ENCODE peak calls at places on chromosomes 3 and 15, in seven cellular contexts. One of them, this sample, is unnamed.

GRCh38 chr15:77546050-77546501 is 86.6 kb downstream of the LINGO1 start:
- DNase-seq in A549: peak; percentile 46
- DNase-seq in mesendoderm: peak; percentile 69
- DNase-seq in right cardiac atrium: peak; percentile 22
- DNase-seq in HCT116: no peak
- DNase-seq in WERI-Rb-1: no peak
- DNase-seq in esophagus muscularis mucosa: no peak
- DNase-seq in this sample: peak; percentile 64

GRCh38 chr15:35450492-35450891 is 95.5 kb downstream of the DPH6 start:
- DNase-seq in A549: no peak
- DNase-seq in mesendoderm: peak; percentile 62
- DNase-seq in right cardiac atrium: no peak
- DNase-seq in HCT116: no peak
- DNase-seq in WERI-Rb-1: no peak
- DNase-seq in esophagus muscularis mucosa: no peak
- DNase-seq in this sample: peak; percentile 48

GRCh38 chr3:54165865-54166264 is 43.5 kb downstream of the CACNA2D3 start:
- DNase-seq in A549: no peak
- DNase-seq in mesendoderm: no peak
- DNase-seq in right cardiac atrium: no peak
- DNase-seq in HCT116: no peak
- DNase-seq in WERI-Rb-1: no peak
- DNase-seq in esophagus muscularis mucosa: no peak
- DNase-seq in this sample: no peak

GRCh38 chr3:143118630-143119008 is 952 bp upstream of the CHST2 start:
- DNase-seq in A549: no peak
- DNase-seq in mesendoderm: no peak
- DNase-seq in right cardiac atrium: no peak
- DNase-seq in HCT116: no peak
- DNase-seq in WERI-Rb-1: no peak
- DNase-seq in esophagus muscularis mucosa: peak; percentile 77
- DNase-seq in this sample: no peak

GRCh38 chr3:157101470-157101869 is 58.5 kb downstream of the CCNL1 start:
- DNase-seq in A549: no peak
- DNase-seq in mesendoderm: no peak
- DNase-seq in right cardiac atrium: no peak
- DNase-seq in HCT116: no peak
- DNase-seq in WERI-Rb-1: no peak
- DNase-seq in esophagus muscularis mucosa: no peak
- DNase-seq in this sample: no peak

GRCh38 chr3:138874555-138874898 is 39.8 kb upstream of the PIK3CB start:
- DNase-seq in A549: no peak
- DNase-seq in mesendoderm: no peak
- DNase-seq in right cardiac atrium: no peak
- DNase-seq in HCT116: no peak
- DNase-seq in WERI-Rb-1: no peak
- DNase-seq in esophagus muscularis mucosa: no peak
- DNase-seq in this sample: no peak

GRCh38 chr3:49902511-49903345 is 945 bp downstream of the MST1R start:
- DNase-seq in A549: no peak
- DNase-seq in mesendoderm: no peak
- DNase-seq in right cardiac atrium: no peak
- DNase-seq in HCT116: no peak
- DNase-seq in WERI-Rb-1: no peak
- DNase-seq in esophagus muscularis mucosa: no peak
- DNase-seq in this sample: no peak

GRCh38 chr3:174120997-174121396 is 723.5 kb downstream of the NLGN1 start:
- DNase-seq in A549: no peak
- DNase-seq in mesendoderm: no peak
- DNase-seq in right cardiac atrium: no peak
- DNase-seq in HCT116: no peak
- DNase-seq in WERI-Rb-1: no peak
- DNase-seq in esophagus muscularis mucosa: no peak
- DNase-seq in this sample: no peak

DNA sequence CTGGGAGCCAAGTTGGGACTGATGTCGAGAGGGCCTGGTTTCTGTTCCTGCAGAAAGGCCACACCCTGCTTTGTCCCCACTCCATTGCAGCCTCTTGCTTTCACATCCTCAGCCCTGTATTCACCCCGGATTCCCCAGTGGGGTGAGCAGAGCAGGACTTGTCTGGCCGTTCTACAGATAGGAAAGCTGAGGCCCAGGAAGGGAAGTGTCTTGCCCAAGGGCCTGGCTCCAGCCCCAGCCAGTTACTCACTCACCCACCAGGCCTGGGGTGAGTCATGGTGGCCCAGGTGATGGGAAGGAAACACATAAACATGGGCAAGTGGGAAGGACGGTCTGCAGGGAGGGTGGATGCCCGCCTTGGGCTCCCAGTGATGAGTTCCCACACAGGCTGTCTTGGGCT is 6.1 kb upstream of the DUSP7 start:
- DNase-seq in A549: peak; percentile 58
- DNase-seq in mesendoderm: no peak
- DNase-seq in right cardiac atrium: no peak
- DNase-seq in HCT116: peak; percentile 54
- DNase-seq in WERI-Rb-1: no peak
- DNase-seq in esophagus muscularis mucosa: no peak
- DNase-seq in this sample: peak; percentile 94
- H3K27ac ChIP-seq in A549: peak overlapping the region; percentile 57
- H3K27ac ChIP-seq in mesendoderm: no peak overlapping the region
- H3K27ac ChIP-seq in right cardiac atrium: no peak overlapping the region
- H3K27ac ChIP-seq in HCT116: no peak overlapping the region
- H3K27ac ChIP-seq in WERI-Rb-1: peak overlapping the region; percentile 74
- H3K27ac ChIP-seq in esophagus muscularis mucosa: no peak overlapping the region
- H3K27ac ChIP-seq in this sample: peak overlapping the region; percentile 92

GRCh38 chr3:179179256-179179655 is 31.1 kb downstream of the PIK3CA start:
- DNase-seq in A549: no peak
- DNase-seq in mesendoderm: no peak
- DNase-seq in right cardiac atrium: no peak
- DNase-seq in HCT116: no peak
- DNase-seq in WERI-Rb-1: no peak
- DNase-seq in esophagus muscularis mucosa: no peak
- DNase-seq in this sample: no peak

GRCh38 chr3:179182892-179183291 is 34.7 kb downstream of the PIK3CA start:
- DNase-seq in A549: no peak
- DNase-seq in mesendoderm: no peak
- DNase-seq in right cardiac atrium: no peak
- DNase-seq in HCT116: no peak
- DNase-seq in WERI-Rb-1: no peak
- DNase-seq in esophagus muscularis mucosa: no peak
- DNase-seq in this sample: no peak

GRCh38 chr3:179179979-179180758 is 32.0 kb downstream of the PIK3CA start:
- DNase-seq in A549: no peak
- DNase-seq in mesendoderm: peak; percentile 77
- DNase-seq in right cardiac atrium: no peak
- DNase-seq in HCT116: no peak
- DNase-seq in WERI-Rb-1: no peak
- DNase-seq in esophagus muscularis mucosa: no peak
- DNase-seq in this sample: no peak

GRCh38 chr3:179181993-179182551 is 33.9 kb downstream of the PIK3CA start:
- DNase-seq in A549: no peak
- DNase-seq in mesendoderm: peak; percentile 51
- DNase-seq in right cardiac atrium: no peak
- DNase-seq in HCT116: no peak
- DNase-seq in WERI-Rb-1: no peak
- DNase-seq in esophagus muscularis mucosa: no peak
- DNase-seq in this sample: no peak

DNA sequence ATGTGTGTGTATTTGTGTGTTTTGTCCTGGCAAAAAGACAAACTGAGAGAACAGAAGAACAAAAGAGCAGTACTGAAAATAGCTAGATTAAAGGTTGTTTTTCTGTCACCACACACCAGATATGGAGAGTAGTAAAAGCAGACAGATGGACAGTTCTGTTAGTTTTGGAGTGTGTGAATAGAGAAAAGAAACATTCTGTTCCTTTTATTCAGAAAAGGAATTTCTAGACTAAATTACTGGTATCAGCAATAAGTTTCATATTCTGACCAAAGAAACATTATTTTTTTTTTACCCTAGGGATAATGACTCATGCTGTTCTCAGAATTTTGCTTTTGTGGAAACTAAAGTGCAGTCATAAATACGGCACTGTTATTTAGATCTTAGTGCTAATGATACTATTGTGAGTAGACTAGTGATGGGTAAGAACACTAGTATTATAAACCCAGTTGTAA is 32.9 kb downstream of the PIK3CA start:
- DNase-seq in A549: no peak
- DNase-seq in mesendoderm: no peak
- DNase-seq in right cardiac atrium: no peak
- DNase-seq in HCT116: no peak
- DNase-seq in WERI-Rb-1: no peak
- DNase-seq in esophagus muscularis mucosa: no peak
- DNase-seq in this sample: no peak
- H3K27ac ChIP-seq in A549: no peak overlapping the region
- H3K27ac ChIP-seq in mesendoderm: no peak overlapping the region
- H3K27ac ChIP-seq in right cardiac atrium: no peak overlapping the region
- H3K27ac ChIP-seq in HCT116: no peak overlapping the region
- H3K27ac ChIP-seq in WERI-Rb-1: no peak overlapping the region
- H3K27ac ChIP-seq in esophagus muscularis mucosa: peak overlapping the region; percentile 66
- H3K27ac ChIP-seq in this sample: no peak overlapping the region

DNA sequence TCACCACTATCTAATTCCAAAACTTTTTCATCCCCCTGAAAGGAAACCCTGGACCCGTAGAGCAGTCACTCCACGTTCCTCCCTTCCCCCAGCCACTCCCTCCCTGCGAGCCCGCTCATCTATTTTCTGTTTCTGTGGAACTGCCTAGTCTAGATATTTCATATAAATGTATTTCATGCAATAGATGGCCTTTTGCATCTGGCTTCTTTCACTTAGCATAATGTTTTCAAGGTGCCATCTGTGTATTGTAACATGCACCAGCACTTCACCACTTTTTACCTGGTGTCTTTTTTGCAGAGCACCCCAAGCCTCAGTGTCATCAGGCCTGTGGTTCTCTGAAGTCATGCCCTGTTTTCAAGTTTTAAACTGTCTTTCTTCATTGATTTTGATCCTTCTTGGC is 10.7 kb downstream of the CGNL1 start:
- DNase-seq in A549: no peak
- DNase-seq in mesendoderm: no peak
- DNase-seq in right cardiac atrium: no peak
- DNase-seq in HCT116: no peak
- DNase-seq in WERI-Rb-1: no peak
- DNase-seq in esophagus muscularis mucosa: no peak
- DNase-seq in this sample: no peak
- H3K27ac ChIP-seq in A549: no peak overlapping the region
- H3K27ac ChIP-seq in mesendoderm: no peak overlapping the region
- H3K27ac ChIP-seq in right cardiac atrium: no peak overlapping the region
- H3K27ac ChIP-seq in HCT116: no peak overlapping the region
- H3K27ac ChIP-seq in WERI-Rb-1: peak overlapping the region; percentile 46
- H3K27ac ChIP-seq in esophagus muscularis mucosa: peak overlapping the region; percentile 78
- H3K27ac ChIP-seq in this sample: no peak overlapping the region

GRCh38 chr3:33076952-33077351 is 20.0 kb downstream of the GLB1 start:
- DNase-seq in A549: no peak
- DNase-seq in mesendoderm: no peak
- DNase-seq in right cardiac atrium: no peak
- DNase-seq in HCT116: no peak
- DNase-seq in WERI-Rb-1: no peak
- DNase-seq in esophagus muscularis mucosa: no peak
- DNase-seq in this sample: no peak
- H3K27ac ChIP-seq in A549: no peak overlapping the region
- H3K27ac ChIP-seq in mesendoderm: no peak overlapping the region
- H3K27ac ChIP-seq in right cardiac atrium: no peak overlapping the region
- H3K27ac ChIP-seq in HCT116: no peak overlapping the region
- H3K27ac ChIP-seq in WERI-Rb-1: no peak overlapping the region
- H3K27ac ChIP-seq in esophagus muscularis mucosa: no peak overlapping the region
- H3K27ac ChIP-seq in this sample: no peak overlapping the region

DNA sequence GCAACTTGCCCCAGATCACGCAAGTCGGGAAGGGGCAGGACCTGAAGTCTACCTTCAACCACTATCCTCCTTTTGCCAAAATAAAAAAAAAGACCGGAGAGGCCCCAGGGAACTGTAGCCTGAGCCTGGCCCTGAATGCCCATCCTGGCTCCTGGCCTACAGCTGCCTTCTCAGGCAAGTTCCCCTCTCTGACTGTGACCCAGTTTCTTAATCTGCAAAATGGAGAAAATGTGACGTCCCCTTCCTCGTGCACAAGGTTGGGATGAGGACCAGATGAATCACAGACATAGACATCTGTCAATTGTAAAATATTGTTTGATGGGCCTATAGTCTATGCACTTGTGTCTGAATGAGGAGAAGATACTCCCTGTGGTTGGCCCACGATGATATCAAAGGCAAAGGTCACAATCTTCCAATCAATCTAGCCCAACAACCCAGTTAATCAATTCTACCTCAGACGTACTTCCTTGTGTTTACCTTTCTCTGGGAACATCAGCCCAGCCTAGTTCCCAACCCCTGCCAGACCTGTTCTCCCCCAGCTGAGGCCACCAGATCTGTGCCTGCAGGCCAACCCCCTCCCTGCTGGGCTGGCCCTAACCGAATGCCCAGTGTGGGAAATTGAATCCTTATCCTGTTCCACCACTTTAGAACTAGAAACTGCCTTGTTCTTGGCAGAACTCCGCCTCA is 101.9 kb upstream of the LIPC start:
- DNase-seq in A549: no peak
- DNase-seq in mesendoderm: peak; percentile 54
- DNase-seq in right cardiac atrium: no peak
- DNase-seq in HCT116: no peak
- DNase-seq in WERI-Rb-1: no peak
- DNase-seq in esophagus muscularis mucosa: peak; percentile 50
- DNase-seq in this sample: peak; percentile 43
- H3K27ac ChIP-seq in A549: peak overlapping the region; percentile 92
- H3K27ac ChIP-seq in mesendoderm: peak overlapping the region; percentile 16
- H3K27ac ChIP-seq in right cardiac atrium: peak overlapping the region; percentile 5
- H3K27ac ChIP-seq in HCT116: peak overlapping the region; percentile 84
- H3K27ac ChIP-seq in WERI-Rb-1: no peak overlapping the region
- H3K27ac ChIP-seq in esophagus muscularis mucosa: no peak overlapping the region
- H3K27ac ChIP-seq in this sample: peak overlapping the region; percentile 93

GRCh38 chr3:134229038-134229437 is 21.6 kb downstream of the RYK start:
- DNase-seq in A549: no peak
- DNase-seq in mesendoderm: peak; percentile 77
- DNase-seq in right cardiac atrium: no peak
- DNase-seq in HCT116: no peak
- DNase-seq in WERI-Rb-1: no peak
- DNase-seq in esophagus muscularis mucosa: no peak
- DNase-seq in this sample: no peak
- H3K27ac ChIP-seq in A549: no peak overlapping the region
- H3K27ac ChIP-seq in mesendoderm: no peak overlapping the region
- H3K27ac ChIP-seq in right cardiac atrium: no peak overlapping the region
- H3K27ac ChIP-seq in HCT116: no peak overlapping the region
- H3K27ac ChIP-seq in WERI-Rb-1: no peak overlapping the region
- H3K27ac ChIP-seq in esophagus muscularis mucosa: no peak overlapping the region
- H3K27ac ChIP-seq in this sample: no peak overlapping the region

GRCh38 chr3:463793-464192 is 267.2 kb downstream of the CHL1 start:
- DNase-seq in A549: no peak
- DNase-seq in mesendoderm: no peak
- DNase-seq in right cardiac atrium: no peak
- DNase-seq in HCT116: no peak
- DNase-seq in WERI-Rb-1: no peak
- DNase-seq in esophagus muscularis mucosa: no peak
- DNase-seq in this sample: no peak
- H3K27ac ChIP-seq in A549: no peak overlapping the region
- H3K27ac ChIP-seq in mesendoderm: no peak overlapping the region
- H3K27ac ChIP-seq in right cardiac atrium: no peak overlapping the region
- H3K27ac ChIP-seq in HCT116: no peak overlapping the region
- H3K27ac ChIP-seq in WERI-Rb-1: no peak overlapping the region
- H3K27ac ChIP-seq in esophagus muscularis mucosa: no peak overlapping the region
- H3K27ac ChIP-seq in this sample: no peak overlapping the region